ENCODE peak calls at places on chromosome 14, in seven cellular contexts. F, O, B, X, C, G and I are unnamed samples.
A peak's percentile ranks its signal among the peaks of the same experiment; 100 is the strongest.

GRCh38 chr14:68976160-68977067 is 2.7 kb downstream of the ACTN1 start:
- DNase-seq in F (no peak), O (no peak), B (no peak), X (no peak), C (peak; percentile 19), G (no peak), I (no peak)

GRCh38 chr14:70907172-70907995 is at the start of gene PCNX1:
- DNase-seq in F (peak; percentile 81), O (peak; percentile 77), B (peak; percentile 85), X (peak; percentile 93), C (peak; percentile 91), G (no peak), I (peak; percentile 85)

GRCh38 chr14:64696355-64696844 is 7.8 kb upstream of the PLEKHG3 start:
- DNase-seq in F (no peak), O (no peak), B (no peak), X (no peak), C (no peak), G (no peak), I (no peak)

GRCh38 chr14:74240794-74241610 is 1.8 kb downstream of the VSX2 start:
- DNase-seq in F (no peak), O (no peak), B (no peak), X (peak; percentile 22), C (no peak), G (no peak), I (peak; percentile 4)

GRCh38 chr14:90645842-90646443 is 170.3 kb downstream of the TTC7B start:
- DNase-seq in F (no peak), O (no peak), B (no peak), X (no peak), C (peak; percentile 39), G (no peak), I (peak; percentile 47)

GRCh38 chr14:37596790-37597189 is 1.4 kb downstream of the TTC6 start:
- DNase-seq in F (no peak), O (no peak), B (no peak), X (no peak), C (no peak), G (no peak), I (no peak)

GRCh38 chr14:54011001-54011400 is 54.4 kb upstream of the BMP4 start:
- DNase-seq in F (no peak), O (no peak), B (no peak), X (no peak), C (no peak), G (no peak), I (no peak)

GRCh38 chr14:35331605-35332516 is 39.7 kb downstream of the PSMA6 start:
- DNase-seq in F (peak; percentile 68), O (peak; percentile 16), B (no peak), X (no peak), C (peak; percentile 72), G (no peak), I (peak; percentile 47)

GRCh38 chr14:69896080-69896479 is 16.9 kb downstream of the SMOC1 start:
- DNase-seq in F (no peak), O (no peak), B (no peak), X (no peak), C (no peak), G (no peak), I (no peak)

GRCh38 chr14:32217301-32217700 is 14.2 kb upstream of the RNU6-8 start:
- DNase-seq in F (no peak), O (peak; percentile 20), B (no peak), X (no peak), C (no peak), G (no peak), I (no peak)